ENCODE peak calls at places on chromosome 14, in ten cellular contexts. A is neural crest cell, V is AG04450, I is H9, F is Caco-2, G is WTC11, N is OCI-LY7, M is lower lobe of right lung, W is cardiac muscle cell, L is gastrocnemius medialis. X is an unnamed sample.

GRCh38 chr14:105324871-105325270 is 10.3 kb downstream of the PACS2 start:
- DNase-seq in I (no peak), G (no peak), N (no peak), V (no peak), A (no peak), L (no peak), F (no peak), M (no peak), W (no peak), X (no peak)

GRCh38 chr14:89185919-89186849 is 230.8 kb downstream of the FOXN3 start:
- DNase-seq in I (no peak), W (peak), N (no peak), A (no peak), L (peak), G (no peak), M (no peak), F (peak), V (peak), X (peak)

GRCh38 chr14:51978566-51979398 is 10.6 kb upstream of the RTRAF start:
- DNase-seq in F (peak), G (peak), V (peak), L (peak), A (peak), W (peak), I (peak), N (peak), M (peak), X (peak)

GRCh38 chr14:99143126-99143525 is 128.9 kb downstream of the BCL11B start:
- DNase-seq in L (no peak), V (no peak), G (no peak), W (no peak), I (no peak), N (no peak), F (no peak), M (no peak), A (no peak), X (no peak)

GRCh38 chr14:65103150-65103760 is 938 bp upstream of the MAX start:
- DNase-seq in I (no peak), A (no peak), W (peak), V (no peak), N (peak), F (peak), M (no peak), L (no peak), G (no peak), X (no peak)

GRCh38 chr14:98953544-98954346 is 318.3 kb downstream of the BCL11B start:
- DNase-seq in I (peak), N (no peak), M (no peak), A (no peak), F (no peak), V (no peak), W (peak), L (peak), G (no peak), X (peak)

GRCh38 chr14:68757618-68758081 is 35.2 kb downstream of the ZFP36L1 start:
- DNase-seq in F (no peak), V (no peak), G (no peak), A (no peak), N (peak), I (no peak), M (peak), L (peak), W (no peak), X (no peak)

GRCh38 chr14:91509878-91510170 is 286 bp downstream of the PPP4R3A start:
- DNase-seq in L (no peak), W (no peak), M (no peak), F (no peak), V (no peak), A (no peak), I (no peak), G (no peak), N (no peak), X (no peak)

GRCh38 chr14:91058017-91058675 is 2.3 kb downstream of the RPS6KA5 start:
- DNase-seq in I (no peak), F (no peak), A (no peak), W (no peak), N (no peak), V (no peak), G (no peak), L (no peak), M (no peak), X (no peak)

DNA sequence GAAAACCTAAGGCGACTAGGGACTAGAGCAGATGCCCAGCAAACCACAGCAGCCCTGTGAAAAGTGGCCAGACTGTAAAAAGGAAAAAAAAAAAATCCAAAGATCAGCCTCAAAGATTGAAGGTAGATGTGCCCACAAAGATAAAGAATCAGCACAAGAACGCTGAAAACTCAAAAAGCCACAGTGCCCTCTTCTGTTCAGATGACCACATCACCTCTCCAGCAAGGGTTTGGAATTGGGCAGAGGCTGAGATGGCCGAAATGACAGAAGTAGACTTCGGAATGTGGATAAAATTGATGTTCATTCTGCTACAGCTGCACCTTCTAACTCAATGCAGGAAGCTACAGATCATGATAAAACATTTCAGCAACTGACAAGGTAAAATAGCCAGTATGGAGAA is 154.4 kb downstream of the GPHN start:
- DNase-seq in W (peak), M (no peak), A (no peak), F (no peak), G (peak), N (no peak), V (no peak), I (no peak), L (no peak), X (no peak)
- TF ChIP-seq CTCF in W (peak), M (peak), A (peak), F (peak), G (peak), N (peak), V (peak), I (peak), L (peak), X (peak)

DNA sequence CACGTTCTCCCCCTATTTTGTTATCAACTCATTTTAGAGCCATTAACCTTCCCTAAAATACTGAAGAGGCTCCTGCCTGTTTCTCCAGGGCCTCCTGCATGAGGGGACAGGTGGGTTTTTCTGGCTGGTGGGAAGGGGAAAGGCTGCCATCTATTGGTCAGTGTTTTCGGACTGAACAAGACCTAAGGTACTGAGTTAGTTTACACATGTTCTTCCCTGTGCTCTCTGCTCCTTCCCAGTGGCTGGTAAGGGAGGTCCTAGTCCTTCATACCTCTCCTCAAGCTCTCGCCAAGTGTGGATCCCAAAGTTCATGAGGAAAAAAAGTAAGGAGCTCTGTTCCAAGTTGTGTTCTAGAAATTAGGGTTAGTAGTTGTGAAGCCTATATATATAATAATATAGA is 357.5 kb downstream of the FSCB start:
- DNase-seq in M (no peak), I (peak), W (peak), N (peak), V (no peak), A (peak), F (peak), L (no peak), G (peak), X (no peak)
- TF ChIP-seq CTCF in M (no peak), I (peak), W (peak), N (peak), V (peak), A (peak), F (peak), L (no peak), G (peak), X (no peak)

DNA sequence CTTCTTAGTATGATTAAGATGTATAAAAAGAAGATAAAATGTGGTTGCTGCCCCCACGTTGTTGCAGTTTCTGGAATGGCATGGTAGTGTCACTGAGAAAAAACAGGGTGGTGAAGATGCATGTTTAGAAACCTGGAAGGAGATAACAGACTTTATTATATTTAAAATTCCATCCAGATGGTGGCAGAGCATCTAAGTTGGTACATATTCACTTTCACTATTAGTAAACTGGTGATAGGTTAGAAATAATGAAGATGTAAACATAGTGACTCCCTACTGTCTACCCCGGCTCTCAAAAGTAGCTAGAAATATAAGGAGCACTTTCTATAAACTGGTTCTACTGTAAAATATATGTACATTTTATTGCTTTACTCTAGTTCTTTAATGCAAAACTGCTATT is 279.4 kb downstream of the NPAS3 start:
- DNase-seq in G (no peak), N (no peak), I (no peak), L (no peak), F (no peak), W (no peak), A (no peak), M (no peak), V (no peak), X (no peak)
- TF ChIP-seq CTCF in G (no peak), N (no peak), I (no peak), L (no peak), F (no peak), W (no peak), A (no peak), M (no peak), V (no peak), X (no peak)

GRCh38 chr14:61455351-61455750 is 134.0 kb downstream of the PRKCH start:
- DNase-seq in N (no peak), M (no peak), G (no peak), F (no peak), L (no peak), I (no peak), W (no peak), A (no peak), V (no peak), X (no peak)

GRCh38 chr14:61454545-61454944 is 133.2 kb downstream of the PRKCH start:
- DNase-seq in M (no peak), N (no peak), W (no peak), I (no peak), A (no peak), F (no peak), L (peak), G (no peak), V (no peak), X (no peak)

GRCh38 chr14:61458766-61459165 is 137.4 kb downstream of the PRKCH start:
- DNase-seq in N (no peak), L (no peak), I (no peak), G (no peak), W (no peak), F (no peak), A (no peak), M (no peak), V (no peak), X (no peak)

GRCh38 chr14:61459229-61459628 is 137.8 kb downstream of the PRKCH start:
- DNase-seq in V (no peak), G (no peak), L (no peak), W (no peak), I (no peak), M (no peak), N (no peak), F (peak), A (no peak), X (no peak)

GRCh38 chr14:61456720-61457119 is 135.3 kb downstream of the PRKCH start:
- DNase-seq in G (peak), W (peak), V (no peak), L (peak), N (peak), M (peak), A (peak), I (peak), F (peak), X (peak)
- TF ChIP-seq CTCF in G (peak), W (peak), V (peak), L (peak), N (peak), M (peak), A (peak), I (peak), F (peak), X (peak)

GRCh38 chr14:96051231-96051630 is 12.1 kb downstream of the C14orf132 start:
- DNase-seq in F (no peak), V (no peak), L (no peak), M (no peak), W (no peak), I (no peak), A (no peak), G (no peak), N (no peak), X (no peak)

GRCh38 chr14:96052541-96053105 is 13.5 kb downstream of the C14orf132 start:
- DNase-seq in V (no peak), M (no peak), F (no peak), W (no peak), G (no peak), N (no peak), A (no peak), I (no peak), L (no peak), X (no peak)

GRCh38 chr14:96053236-96053599 is 14.1 kb downstream of the C14orf132 start:
- DNase-seq in M (no peak), F (no peak), L (no peak), A (no peak), I (no peak), G (no peak), W (no peak), V (no peak), N (no peak), X (no peak)

GRCh38 chr14:96053600-96054381 is 14.6 kb downstream of the C14orf132 start:
- DNase-seq in G (no peak), V (peak), N (no peak), A (no peak), I (no peak), M (no peak), W (peak), L (peak), F (no peak), X (peak)

GRCh38 chr14:96051642-96052540 is 12.7 kb downstream of the C14orf132 start:
- DNase-seq in W (no peak), I (peak), V (no peak), G (peak), A (no peak), N (peak), M (no peak), F (no peak), L (no peak), X (no peak)
- TF ChIP-seq CTCF in W (peak), I (peak), V (no peak), G (peak), A (peak), N (peak), M (no peak), F (peak), L (no peak), X (no peak)

GRCh38 chr14:72416081-72416849 is 477.6 kb downstream of the DPF3 start:
- DNase-seq in A (no peak), M (no peak), W (no peak), G (no peak), F (no peak), N (no peak), I (no peak), V (no peak), L (no peak), X (no peak)

GRCh38 chr14:72419226-72419625 is 474.7 kb downstream of the DPF3 start:
- DNase-seq in G (no peak), M (no peak), L (no peak), F (no peak), N (no peak), I (no peak), V (no peak), A (no peak), W (no peak), X (no peak)

GRCh38 chr14:72423957-72424356 is 469.9 kb downstream of the DPF3 start:
- DNase-seq in N (no peak), G (no peak), V (no peak), A (no peak), M (no peak), W (no peak), L (no peak), F (no peak), I (no peak), X (no peak)

GRCh38 chr14:72416892-72417291 is 477.0 kb downstream of the DPF3 start:
- DNase-seq in W (no peak), M (no peak), L (no peak), G (no peak), A (no peak), N (peak), I (no peak), F (no peak), V (no peak), X (no peak)

GRCh38 chr14:72420749-72421452 is 473.0 kb downstream of the DPF3 start:
- DNase-seq in I (peak), V (peak), A (peak), G (peak), M (peak), L (peak), F (peak), W (peak), N (peak), X (peak)
- TF ChIP-seq CTCF in I (peak), V (peak), A (peak), G (peak), M (peak), L (peak), F (peak), W (peak), N (peak), X (peak)

GRCh38 chr14:75806247-75806876 is 145.3 kb downstream of the TTLL5 start:
- DNase-seq in N (no peak), M (no peak), I (no peak), W (no peak), A (no peak), F (no peak), G (no peak), V (no peak), L (no peak), X (no peak)

GRCh38 chr14:75812592-75812991 is 151.5 kb downstream of the TTLL5 start:
- DNase-seq in V (no peak), F (no peak), N (no peak), W (no peak), I (no peak), A (no peak), L (no peak), G (no peak), M (no peak), X (no peak)

GRCh38 chr14:75811136-75811839 is 150.2 kb downstream of the TTLL5 start:
- DNase-seq in G (no peak), A (no peak), N (no peak), W (no peak), F (no peak), M (no peak), V (no peak), I (no peak), L (no peak), X (no peak)

GRCh38 chr14:75811862-75812505 is 150.9 kb downstream of the TTLL5 start:
- DNase-seq in V (no peak), F (peak), L (no peak), A (no peak), G (no peak), I (no peak), N (no peak), M (no peak), W (no peak), X (no peak)
- TF ChIP-seq CTCF in V (no peak), F (no peak), L (no peak), A (no peak), G (no peak), I (no peak), N (no peak), M (no peak), W (no peak), X (no peak)

GRCh38 chr14:70660967-70661871 is 19.5 kb downstream of the TTC9 start:
- DNase-seq in I (no peak), G (no peak), N (peak), A (no peak), L (no peak), V (no peak), F (no peak), W (no peak), M (no peak), X (no peak)
- TF ChIP-seq CTCF in I (no peak), G (no peak), N (peak), A (no peak), L (no peak), V (no peak), F (no peak), W (no peak), M (no peak), X (no peak)